ENCODE peak calls at places on chromosomes 16 and 17, in nine cellular contexts. One of them, this sample, is unnamed.

GRCh38 chr17:15651583-15652110 is 32.1 kb upstream of the FBXW10B start:
- DNase-seq in activated CD8-positive, alpha-beta memory T cell treated with anti-CD3 and anti-CD28 coated beads for 1 hour: no peak
- DNase-seq in activated T-cell treated with anti-CD3 and anti-CD28 coated beads, Interleukin-2, amount 50 U/mL, for 72 hours: peak; percentile 48
- DNase-seq in CD8-positive, alpha-beta memory T cell: no peak
- DNase-seq in brain pericyte: peak; percentile 77
- DNase-seq in HS-27A: peak; percentile 99
- DNase-seq in Peyer's patch: peak; percentile 95
- DNase-seq in HFFc6: peak; percentile 100
- DNase-seq in GM23338: peak; percentile 67
- DNase-seq in this sample: peak; percentile 98

GRCh38 chr17:76638263-76638662 is 5.3 kb downstream of the ST6GALNAC1 start:
- DNase-seq in GM23338: no peak
- DNase-seq in activated CD8-positive, alpha-beta memory T cell treated with anti-CD3 and anti-CD28 coated beads for 1 hour: no peak
- DNase-seq in HS-27A: no peak
- DNase-seq in HFFc6: no peak
- DNase-seq in Peyer's patch: no peak
- DNase-seq in activated T-cell treated with anti-CD3 and anti-CD28 coated beads, Interleukin-2, amount 50 U/mL, for 72 hours: no peak
- DNase-seq in brain pericyte: no peak
- DNase-seq in CD8-positive, alpha-beta memory T cell: no peak
- DNase-seq in this sample: no peak

GRCh38 chr16:49766280-49766679 is 89.6 kb downstream of the ZNF423 start:
- DNase-seq in activated T-cell treated with anti-CD3 and anti-CD28 coated beads, Interleukin-2, amount 50 U/mL, for 72 hours: no peak
- DNase-seq in HFFc6: no peak
- DNase-seq in CD8-positive, alpha-beta memory T cell: no peak
- DNase-seq in activated CD8-positive, alpha-beta memory T cell treated with anti-CD3 and anti-CD28 coated beads for 1 hour: no peak
- DNase-seq in Peyer's patch: no peak
- DNase-seq in brain pericyte: no peak
- DNase-seq in GM23338: no peak
- DNase-seq in HS-27A: no peak
- DNase-seq in this sample: no peak

GRCh38 chr17:73799781-73800627 is 155.8 kb upstream of the SDK2 start:
- DNase-seq in HFFc6: no peak
- DNase-seq in CD8-positive, alpha-beta memory T cell: no peak
- DNase-seq in activated CD8-positive, alpha-beta memory T cell treated with anti-CD3 and anti-CD28 coated beads for 1 hour: no peak
- DNase-seq in HS-27A: no peak
- DNase-seq in brain pericyte: no peak
- DNase-seq in GM23338: no peak
- DNase-seq in Peyer's patch: no peak
- DNase-seq in activated T-cell treated with anti-CD3 and anti-CD28 coated beads, Interleukin-2, amount 50 U/mL, for 72 hours: no peak
- DNase-seq in this sample: no peak

GRCh38 chr16:55179858-55180585 is 144.0 kb upstream of the IRX6 start:
- DNase-seq in Peyer's patch: no peak
- DNase-seq in brain pericyte: no peak
- DNase-seq in GM23338: no peak
- DNase-seq in CD8-positive, alpha-beta memory T cell: no peak
- DNase-seq in activated CD8-positive, alpha-beta memory T cell treated with anti-CD3 and anti-CD28 coated beads for 1 hour: no peak
- DNase-seq in activated T-cell treated with anti-CD3 and anti-CD28 coated beads, Interleukin-2, amount 50 U/mL, for 72 hours: no peak
- DNase-seq in HS-27A: no peak
- DNase-seq in HFFc6: no peak
- DNase-seq in this sample: no peak

GRCh38 chr17:67293251-67294203 is 48.5 kb upstream of the HELZ start:
- DNase-seq in Peyer's patch: peak; percentile 87
- DNase-seq in HFFc6: no peak
- DNase-seq in GM23338: peak; percentile 92
- DNase-seq in brain pericyte: no peak
- DNase-seq in CD8-positive, alpha-beta memory T cell: peak; percentile 60
- DNase-seq in HS-27A: no peak
- DNase-seq in activated T-cell treated with anti-CD3 and anti-CD28 coated beads, Interleukin-2, amount 50 U/mL, for 72 hours: peak; percentile 70
- DNase-seq in activated CD8-positive, alpha-beta memory T cell treated with anti-CD3 and anti-CD28 coated beads for 1 hour: peak; percentile 49
- DNase-seq in this sample: peak; percentile 24

GRCh38 chr17:38815576-38816193 is 9.4 kb downstream of the CWC25 start:
- DNase-seq in GM23338: peak; percentile 39
- DNase-seq in HS-27A: no peak
- DNase-seq in activated T-cell treated with anti-CD3 and anti-CD28 coated beads, Interleukin-2, amount 50 U/mL, for 72 hours: peak; percentile 53
- DNase-seq in CD8-positive, alpha-beta memory T cell: no peak
- DNase-seq in activated CD8-positive, alpha-beta memory T cell treated with anti-CD3 and anti-CD28 coated beads for 1 hour: no peak
- DNase-seq in Peyer's patch: no peak
- DNase-seq in HFFc6: peak; percentile 65
- DNase-seq in brain pericyte: no peak
- DNase-seq in this sample: no peak

GRCh38 chr16:154223-155030 is 2.0 kb downstream of the HBZ start:
- DNase-seq in brain pericyte: no peak
- DNase-seq in HFFc6: no peak
- DNase-seq in activated CD8-positive, alpha-beta memory T cell treated with anti-CD3 and anti-CD28 coated beads for 1 hour: no peak
- DNase-seq in HS-27A: no peak
- DNase-seq in Peyer's patch: no peak
- DNase-seq in CD8-positive, alpha-beta memory T cell: no peak
- DNase-seq in GM23338: peak; percentile 69
- DNase-seq in activated T-cell treated with anti-CD3 and anti-CD28 coated beads, Interleukin-2, amount 50 U/mL, for 72 hours: peak; percentile 40
- DNase-seq in this sample: no peak

GRCh38 chr17:7782237-7782636 is 51.8 kb upstream of the KDM6B start:
- DNase-seq in GM23338: no peak
- DNase-seq in Peyer's patch: no peak
- DNase-seq in HFFc6: peak; percentile 49
- DNase-seq in CD8-positive, alpha-beta memory T cell: no peak
- DNase-seq in brain pericyte: no peak
- DNase-seq in activated T-cell treated with anti-CD3 and anti-CD28 coated beads, Interleukin-2, amount 50 U/mL, for 72 hours: no peak
- DNase-seq in activated CD8-positive, alpha-beta memory T cell treated with anti-CD3 and anti-CD28 coated beads for 1 hour: no peak
- DNase-seq in HS-27A: no peak
- DNase-seq in this sample: peak; percentile 8

GRCh38 chr17:79984877-79985276 is 50.8 kb downstream of the TBC1D16 start:
- DNase-seq in CD8-positive, alpha-beta memory T cell: no peak
- DNase-seq in activated T-cell treated with anti-CD3 and anti-CD28 coated beads, Interleukin-2, amount 50 U/mL, for 72 hours: no peak
- DNase-seq in HFFc6: no peak
- DNase-seq in HS-27A: no peak
- DNase-seq in Peyer's patch: peak; percentile 46
- DNase-seq in GM23338: peak; percentile 39
- DNase-seq in brain pericyte: no peak
- DNase-seq in activated CD8-positive, alpha-beta memory T cell treated with anti-CD3 and anti-CD28 coated beads for 1 hour: no peak
- DNase-seq in this sample: no peak

GRCh38 chr17:81427446-81428120 is 32.3 kb downstream of the BAHCC1 start:
- DNase-seq in CD8-positive, alpha-beta memory T cell: no peak
- DNase-seq in Peyer's patch: no peak
- DNase-seq in GM23338: no peak
- DNase-seq in HFFc6: no peak
- DNase-seq in activated T-cell treated with anti-CD3 and anti-CD28 coated beads, Interleukin-2, amount 50 U/mL, for 72 hours: no peak
- DNase-seq in activated CD8-positive, alpha-beta memory T cell treated with anti-CD3 and anti-CD28 coated beads for 1 hour: no peak
- DNase-seq in brain pericyte: no peak
- DNase-seq in HS-27A: no peak
- DNase-seq in this sample: no peak

GRCh38 chr17:81239714-81240555 is 817 bp downstream of the NDUFAF8 start:
- DNase-seq in CD8-positive, alpha-beta memory T cell: peak; percentile 30
- DNase-seq in GM23338: peak; percentile 55
- DNase-seq in Peyer's patch: no peak
- DNase-seq in HS-27A: no peak
- DNase-seq in activated CD8-positive, alpha-beta memory T cell treated with anti-CD3 and anti-CD28 coated beads for 1 hour: no peak
- DNase-seq in HFFc6: peak; percentile 19
- DNase-seq in activated T-cell treated with anti-CD3 and anti-CD28 coated beads, Interleukin-2, amount 50 U/mL, for 72 hours: peak; percentile 53
- DNase-seq in brain pericyte: no peak
- DNase-seq in this sample: no peak

GRCh38 chr17:7133424-7133823 is 18.8 kb upstream of the ASGR2 start:
- DNase-seq in GM23338: peak; percentile 82
- DNase-seq in activated T-cell treated with anti-CD3 and anti-CD28 coated beads, Interleukin-2, amount 50 U/mL, for 72 hours: peak; percentile 58
- DNase-seq in Peyer's patch: peak; percentile 61
- DNase-seq in HS-27A: no peak
- DNase-seq in CD8-positive, alpha-beta memory T cell: peak; percentile 14
- DNase-seq in brain pericyte: no peak
- DNase-seq in activated CD8-positive, alpha-beta memory T cell treated with anti-CD3 and anti-CD28 coated beads for 1 hour: no peak
- DNase-seq in HFFc6: no peak
- DNase-seq in this sample: no peak

GRCh38 chr17:33163827-33164555 is 129.1 kb downstream of the ASIC2 start:
- DNase-seq in brain pericyte: no peak
- DNase-seq in HFFc6: no peak
- DNase-seq in CD8-positive, alpha-beta memory T cell: no peak
- DNase-seq in HS-27A: no peak
- DNase-seq in GM23338: no peak
- DNase-seq in activated T-cell treated with anti-CD3 and anti-CD28 coated beads, Interleukin-2, amount 50 U/mL, for 72 hours: no peak
- DNase-seq in Peyer's patch: no peak
- DNase-seq in activated CD8-positive, alpha-beta memory T cell treated with anti-CD3 and anti-CD28 coated beads for 1 hour: no peak
- DNase-seq in this sample: no peak

GRCh38 chr16:11202260-11203091 is 53.5 kb downstream of the SOCS1 start:
- DNase-seq in GM23338: no peak
- DNase-seq in CD8-positive, alpha-beta memory T cell: no peak
- DNase-seq in HFFc6: peak; percentile 80
- DNase-seq in activated T-cell treated with anti-CD3 and anti-CD28 coated beads, Interleukin-2, amount 50 U/mL, for 72 hours: no peak
- DNase-seq in HS-27A: peak; percentile 35
- DNase-seq in Peyer's patch: no peak
- DNase-seq in activated CD8-positive, alpha-beta memory T cell treated with anti-CD3 and anti-CD28 coated beads for 1 hour: no peak
- DNase-seq in brain pericyte: no peak
- DNase-seq in this sample: no peak

GRCh38 chr16:9050102-9050830 is 41.2 kb upstream of the HAPSTR1 start:
- DNase-seq in brain pericyte: no peak
- DNase-seq in CD8-positive, alpha-beta memory T cell: peak; percentile 1
- DNase-seq in activated T-cell treated with anti-CD3 and anti-CD28 coated beads, Interleukin-2, amount 50 U/mL, for 72 hours: peak; percentile 44
- DNase-seq in HS-27A: no peak
- DNase-seq in HFFc6: no peak
- DNase-seq in activated CD8-positive, alpha-beta memory T cell treated with anti-CD3 and anti-CD28 coated beads for 1 hour: no peak
- DNase-seq in GM23338: peak; percentile 93
- DNase-seq in Peyer's patch: no peak
- DNase-seq in this sample: no peak

GRCh38 chr16:2483160-2483559 is 8.2 kb downstream of the TBC1D24 start:
- DNase-seq in GM23338: no peak
- DNase-seq in HS-27A: no peak
- DNase-seq in CD8-positive, alpha-beta memory T cell: no peak
- DNase-seq in activated CD8-positive, alpha-beta memory T cell treated with anti-CD3 and anti-CD28 coated beads for 1 hour: no peak
- DNase-seq in brain pericyte: no peak
- DNase-seq in Peyer's patch: no peak
- DNase-seq in activated T-cell treated with anti-CD3 and anti-CD28 coated beads, Interleukin-2, amount 50 U/mL, for 72 hours: no peak
- DNase-seq in HFFc6: no peak
- DNase-seq in this sample: no peak

GRCh38 chr17:64778367-64779290 is 116.5 kb upstream of the SMURF2 start:
- DNase-seq in activated CD8-positive, alpha-beta memory T cell treated with anti-CD3 and anti-CD28 coated beads for 1 hour: no peak
- DNase-seq in activated T-cell treated with anti-CD3 and anti-CD28 coated beads, Interleukin-2, amount 50 U/mL, for 72 hours: no peak
- DNase-seq in brain pericyte: no peak
- DNase-seq in CD8-positive, alpha-beta memory T cell: no peak
- DNase-seq in GM23338: peak; percentile 69
- DNase-seq in HFFc6: no peak
- DNase-seq in Peyer's patch: peak; percentile 66
- DNase-seq in HS-27A: no peak
- DNase-seq in this sample: no peak

GRCh38 chr16:83137326-83137770 is 510.6 kb downstream of the CDH13 start:
- DNase-seq in HS-27A: peak; percentile 23
- DNase-seq in HFFc6: peak; percentile 46
- DNase-seq in activated T-cell treated with anti-CD3 and anti-CD28 coated beads, Interleukin-2, amount 50 U/mL, for 72 hours: peak; percentile 11
- DNase-seq in brain pericyte: no peak
- DNase-seq in Peyer's patch: peak; percentile 69
- DNase-seq in GM23338: no peak
- DNase-seq in activated CD8-positive, alpha-beta memory T cell treated with anti-CD3 and anti-CD28 coated beads for 1 hour: no peak
- DNase-seq in CD8-positive, alpha-beta memory T cell: no peak
- DNase-seq in this sample: no peak

GRCh38 chr17:59869941-59870218 is 22.9 kb downstream of the TUBD1 start:
- DNase-seq in Peyer's patch: no peak
- DNase-seq in HFFc6: no peak
- DNase-seq in brain pericyte: no peak
- DNase-seq in GM23338: no peak
- DNase-seq in HS-27A: no peak
- DNase-seq in activated CD8-positive, alpha-beta memory T cell treated with anti-CD3 and anti-CD28 coated beads for 1 hour: no peak
- DNase-seq in activated T-cell treated with anti-CD3 and anti-CD28 coated beads, Interleukin-2, amount 50 U/mL, for 72 hours: no peak
- DNase-seq in CD8-positive, alpha-beta memory T cell: no peak
- DNase-seq in this sample: no peak

This sample was measured in fibroblast of the conjunctiva.